ENCODE peak calls at places on chromosome 14, in six cellular contexts. K is H9, E is IMR-90, C is mesendoderm, H is mesenchymal stem cell, N is H1. F is an unnamed sample.

GRCh38 chr14:51327376-51327775 is 87.3 kb downstream of the TMX1 start:
- DNase-seq in K (no peak), H (peak), E (peak), N (no peak), C (no peak), F (no peak)

GRCh38 chr14:100894416-100894815 is 9.1 kb downstream of the RTL1 start:
- DNase-seq in C (no peak), E (no peak), H (no peak), K (peak), N (no peak), F (no peak)

GRCh38 chr14:100619382-100620305 is 32.4 kb upstream of the BEGAIN start:
- DNase-seq in E (no peak), N (no peak), H (no peak), C (no peak), K (no peak), F (no peak)

GRCh38 chr14:37197421-37198272 is at the start of gene MIPOL1:
- DNase-seq in N (peak), H (peak), C (peak), K (peak), E (peak), F (peak)

GRCh38 chr14:91258876-91259275 is 14.4 kb upstream of the GPR68 start:
- DNase-seq in N (no peak), C (no peak), H (no peak), K (no peak), E (no peak), F (no peak)

GRCh38 chr14:67971627-67972625 is 152.3 kb downstream of the RAD51B start:
- DNase-seq in H (no peak), N (no peak), K (no peak), E (peak), C (no peak), F (no peak)

GRCh38 chr14:27134200-27134599 is 536.4 kb upstream of the NOVA1 start:
- DNase-seq in C (no peak), N (no peak), K (no peak), E (no peak), H (no peak), F (no peak)

GRCh38 chr14:97602438-97603117 is 805.4 kb downstream of the VRK1 start:
- DNase-seq in C (no peak), N (no peak), E (no peak), K (no peak), H (no peak), F (no peak)

GRCh38 chr14:83478741-83479140 is 1945.1 kb upstream of the SEL1L start:
- DNase-seq in C (peak), N (no peak), H (no peak), K (no peak), E (peak), F (no peak)

GRCh38 chr14:55580401-55581010 is 499 bp downstream of the KTN1 start:
- DNase-seq in C (no peak), N (no peak), E (no peak), K (peak), H (peak), F (peak)
- H3K4ac ChIP-seq in C (peak), N (no peak), E (peak), K (no peak), H (peak), F (no peak)

GRCh38 chr14:75301666-75302325 is 23.2 kb downstream of the FOS start:
- DNase-seq in N (no peak), K (no peak), C (no peak), E (no peak), H (peak), F (no peak)
- H3K4ac ChIP-seq in N (no peak), K (no peak), C (no peak), E (no peak), H (no peak), F (no peak)

DNA sequence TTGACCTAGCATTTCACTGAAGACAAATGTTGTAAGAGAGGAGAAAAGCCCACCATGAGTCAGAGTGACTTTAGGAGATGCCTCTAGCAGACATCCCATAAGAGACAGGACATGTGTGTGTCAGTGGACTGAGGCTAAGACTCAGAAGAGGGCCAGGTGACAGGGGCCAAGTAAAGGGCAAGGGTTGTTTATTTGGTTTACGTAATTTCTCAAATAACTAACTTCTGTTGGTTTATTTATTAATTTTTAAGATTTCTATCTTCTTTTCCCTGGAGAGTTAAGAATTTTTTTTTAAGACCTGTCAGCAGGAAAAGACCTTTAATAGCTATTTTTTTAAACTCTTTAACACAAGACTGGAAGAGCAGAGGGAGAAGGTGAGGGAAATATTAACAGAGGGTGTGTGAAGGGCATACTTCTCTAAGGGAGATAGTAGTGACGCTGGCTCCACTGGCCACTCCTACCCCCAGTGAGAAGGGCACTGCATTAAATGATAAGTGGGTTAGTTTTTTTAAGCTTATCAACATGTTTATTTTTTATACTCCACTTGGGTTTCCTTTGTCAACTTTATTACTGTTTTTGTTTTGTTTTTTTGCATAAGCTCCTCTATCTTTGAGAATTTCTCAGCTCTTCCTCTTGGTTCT is 3.5 kb downstream of the PNP start:
- DNase-seq in C (no peak), K (no peak), H (no peak), N (no peak), E (no peak), F (no peak)
- H3K4ac ChIP-seq in C (no peak), K (no peak), H (no peak), N (no peak), E (no peak), F (no peak)

GRCh38 chr14:93008381-93008780 is 85.4 kb downstream of the CHGA start:
- DNase-seq in E (peak), N (no peak), C (no peak), H (no peak), K (no peak), F (no peak)
- H3K4ac ChIP-seq in E (no peak), N (no peak), C (no peak), H (no peak), K (no peak), F (no peak)

GRCh38 chr14:21496453-21496852 is 14.7 kb downstream of the METTL3 start:
- DNase-seq in N (peak), K (no peak), E (peak), H (no peak), C (no peak), F (no peak)
- H3K4ac ChIP-seq in N (no peak), K (no peak), E (no peak), H (no peak), C (no peak), F (no peak)

GRCh38 chr14:64640839-64641238 is 63.4 kb upstream of the PLEKHG3 start:
- DNase-seq in H (no peak), K (no peak), N (no peak), C (no peak), E (no peak), F (no peak)
- H3K4ac ChIP-seq in H (no peak), K (no peak), N (no peak), C (no peak), E (no peak), F (no peak)

GRCh38 chr14:59314019-59314608 is 125.6 kb downstream of the DAAM1 start:
- DNase-seq in N (no peak), H (no peak), K (no peak), C (no peak), E (no peak), F (no peak)
- H3K4ac ChIP-seq in N (no peak), H (no peak), K (no peak), C (no peak), E (no peak), F (no peak)

GRCh38 chr14:71322660-71323250 is 415.5 kb downstream of the PCNX1 start:
- DNase-seq in H (peak), N (no peak), K (no peak), C (peak), E (peak), F (no peak)

GRCh38 chr14:71320107-71320733 is 413.0 kb downstream of the PCNX1 start:
- DNase-seq in K (peak), H (peak), E (peak), N (peak), C (peak), F (peak)

GRCh38 chr14:71319646-71320045 is 412.4 kb downstream of the PCNX1 start:
- DNase-seq in H (no peak), K (no peak), E (peak), C (peak), N (no peak), F (no peak)

GRCh38 chr14:71320734-71321555 is 413.7 kb downstream of the PCNX1 start:
- DNase-seq in E (peak), K (peak), C (peak), N (peak), H (peak), F (peak)

DNA sequence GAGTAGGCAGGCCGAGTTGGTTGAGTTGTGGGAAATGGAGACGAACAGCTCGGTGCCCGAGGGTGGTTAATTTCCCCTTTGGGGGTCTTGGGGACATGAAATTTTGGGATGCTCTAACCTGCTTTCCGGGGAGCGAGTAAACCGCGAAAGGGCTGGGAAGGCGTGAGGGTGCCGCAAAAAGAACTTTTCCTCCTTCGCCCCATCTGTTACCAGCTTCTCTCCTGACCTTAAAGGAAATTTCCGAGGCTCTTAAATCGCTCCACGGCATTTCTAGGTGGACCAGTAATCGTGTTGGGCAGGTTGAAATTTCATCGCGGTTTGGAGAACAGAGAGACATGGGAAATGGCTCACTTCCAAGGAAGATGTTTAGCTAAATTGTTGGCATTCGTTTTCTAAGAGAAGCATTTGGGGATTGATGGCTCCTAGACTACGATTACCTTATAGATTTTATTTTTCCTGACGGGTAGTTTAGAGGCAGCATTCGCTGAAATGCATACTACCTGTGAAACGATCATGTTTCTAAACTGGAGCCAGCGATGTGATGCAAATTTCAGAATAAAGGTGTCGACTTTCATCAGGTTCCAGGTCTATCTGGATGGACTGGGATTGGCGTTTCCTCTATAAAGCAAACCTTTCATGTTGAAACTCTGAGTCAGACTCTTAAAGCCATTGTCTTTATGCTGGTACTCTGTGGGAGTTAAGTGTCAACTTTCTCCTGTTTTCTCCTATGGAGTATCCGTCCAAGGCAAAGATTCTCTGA is 414.5 kb downstream of the PCNX1 start:
- DNase-seq in E (peak), H (peak), C (peak), K (peak), N (no peak), F (peak)
- H3K4ac ChIP-seq in E (peak), H (no peak), C (peak), K (no peak), N (no peak), F (no peak)

F was measured in neuronal stem cell.